ENCODE peak calls at places on chromosome 7, in nine cellular contexts. D is AG09309; G is omental fat pad; T is PC-9; H is CD4-positive, alpha-beta T cell; O is AG10803; E is GM13976; S is IMR-90; F is HCT116. Q is an unnamed sample.

GRCh38 chr7:77349141-77349540 is 67.0 kb downstream of the GSAP start:
- DNase-seq in D (no peak), G (no peak), T (no peak), H (no peak), O (peak; percentile 25), E (no peak), S (peak; percentile 46), F (no peak), Q (no peak)

GRCh38 chr7:83819911-83820310 is 171.0 kb upstream of the SEMA3E start:
- DNase-seq in D (no peak), G (no peak), T (no peak), H (no peak), O (no peak), E (no peak), S (no peak), F (no peak), Q (no peak)

GRCh38 chr7:98870071-98870651 is 347 bp upstream of the TMEM130 start:
- DNase-seq in D (no peak), G (no peak), T (peak; percentile 64), H (no peak), O (peak; percentile 39), E (peak; percentile 76), S (peak; percentile 50), F (no peak), Q (peak; percentile 79)

GRCh38 chr7:2523461-2523905 is 3.9 kb downstream of the LFNG start:
- DNase-seq in D (no peak), G (no peak), T (peak; percentile 52), H (no peak), O (no peak), E (no peak), S (no peak), F (no peak), Q (no peak)

GRCh38 chr7:36048902-36049240 is 104.2 kb upstream of the EEPD1 start:
- DNase-seq in D (no peak), G (no peak), T (no peak), H (no peak), O (peak; percentile 64), E (no peak), S (peak; percentile 31), F (no peak), Q (no peak)

GRCh38 chr7:141001122-141001521 is 13.6 kb downstream of the MRPS33 start:
- DNase-seq in D (no peak), G (no peak), T (no peak), H (no peak), O (no peak), E (no peak), S (no peak), F (no peak), Q (no peak)

GRCh38 chr7:4774804-4775280 is 581 bp upstream of the AP5Z1 start:
- DNase-seq in D (peak; percentile 29), G (no peak), T (no peak), H (no peak), O (peak; percentile 71), E (peak; percentile 68), S (peak; percentile 75), F (peak; percentile 18), Q (peak; percentile 41)

GRCh38 chr7:46603780-46604725 is 683.0 kb upstream of the IGFBP3 start:
- DNase-seq in D (no peak), G (no peak), T (no peak), H (no peak), O (peak; percentile 78), E (no peak), S (peak; percentile 33), F (no peak), Q (no peak)

GRCh38 chr7:98418636-98419315 is 17.9 kb upstream of the BAIAP2L1 start:
- DNase-seq in D (peak; percentile 86), G (no peak), T (peak; percentile 99), H (no peak), O (peak; percentile 92), E (no peak), S (peak; percentile 98), F (peak; percentile 99), Q (peak; percentile 64)

GRCh38 chr7:27750336-27750735 is 10.4 kb downstream of the TAX1BP1 start:
- DNase-seq in D (no peak), G (no peak), T (no peak), H (no peak), O (no peak), E (no peak), S (no peak), F (no peak), Q (no peak)

GRCh38 chr7:151900591-151901312 is 23.8 kb upstream of the PRKAG2 start:
- DNase-seq in D (no peak), G (no peak), T (no peak), H (no peak), O (peak; percentile 24), E (no peak), S (no peak), F (no peak), Q (no peak)

GRCh38 chr7:3265388-3265787 is 35.7 kb upstream of the SDK1 start:
- DNase-seq in D (no peak), G (no peak), T (no peak), H (no peak), O (no peak), E (no peak), S (no peak), F (no peak), Q (no peak)

GRCh38 chr7:45591101-45591906 is 17.1 kb downstream of the ADCY1 start:
- DNase-seq in D (no peak), G (no peak), T (no peak), H (no peak), O (no peak), E (no peak), S (no peak), F (no peak), Q (no peak)

GRCh38 chr7:128442346-128442745 is 13.3 kb upstream of the HILPDA start:
- DNase-seq in D (no peak), G (no peak), T (no peak), H (no peak), O (no peak), E (no peak), S (no peak), F (no peak), Q (no peak)

GRCh38 chr7:90958669-90959068 is 305.6 kb upstream of the FZD1 start:
- DNase-seq in D (peak; percentile 74), G (no peak), T (no peak), H (no peak), O (peak; percentile 92), E (no peak), S (peak; percentile 66), F (no peak), Q (no peak)

GRCh38 chr7:40220421-40220911 is 85.7 kb downstream of the SUGCT start:
- DNase-seq in D (no peak), G (no peak), T (peak; percentile 74), H (no peak), O (peak; percentile 65), E (no peak), S (peak; percentile 47), F (no peak), Q (no peak)

GRCh38 chr7:94957041-94957440 is 49.6 kb downstream of the PPP1R9A start:
- DNase-seq in D (no peak), G (no peak), T (no peak), H (no peak), O (no peak), E (no peak), S (no peak), F (no peak), Q (no peak)

GRCh38 chr7:151251328-151251925 is 2.9 kb upstream of the SMARCD3 start:
- DNase-seq in D (no peak), G (no peak), T (no peak), H (no peak), O (peak; percentile 68), E (no peak), S (peak; percentile 66), F (no peak), Q (peak; percentile 67)

GRCh38 chr7:70580161-70580560 is 551.8 kb upstream of the GALNT17 start:
- DNase-seq in D (no peak), G (no peak), T (no peak), H (no peak), O (no peak), E (no peak), S (no peak), F (no peak), Q (no peak)

GRCh38 chr7:100148559-100149328 is at the start of gene LAMTOR4:
- DNase-seq in D (peak; percentile 95), G (peak; percentile 93), T (peak; percentile 95), H (peak; percentile 94), O (peak; percentile 99), E (peak; percentile 98), S (peak; percentile 99), F (peak; percentile 99), Q (peak; percentile 99)
- TF ChIP-seq CTCF in D (no peak), G (no peak), T (no peak), H (peak; percentile 9), O (no peak), E (no peak), S (no peak), F (no peak), Q (no peak)

DNA sequence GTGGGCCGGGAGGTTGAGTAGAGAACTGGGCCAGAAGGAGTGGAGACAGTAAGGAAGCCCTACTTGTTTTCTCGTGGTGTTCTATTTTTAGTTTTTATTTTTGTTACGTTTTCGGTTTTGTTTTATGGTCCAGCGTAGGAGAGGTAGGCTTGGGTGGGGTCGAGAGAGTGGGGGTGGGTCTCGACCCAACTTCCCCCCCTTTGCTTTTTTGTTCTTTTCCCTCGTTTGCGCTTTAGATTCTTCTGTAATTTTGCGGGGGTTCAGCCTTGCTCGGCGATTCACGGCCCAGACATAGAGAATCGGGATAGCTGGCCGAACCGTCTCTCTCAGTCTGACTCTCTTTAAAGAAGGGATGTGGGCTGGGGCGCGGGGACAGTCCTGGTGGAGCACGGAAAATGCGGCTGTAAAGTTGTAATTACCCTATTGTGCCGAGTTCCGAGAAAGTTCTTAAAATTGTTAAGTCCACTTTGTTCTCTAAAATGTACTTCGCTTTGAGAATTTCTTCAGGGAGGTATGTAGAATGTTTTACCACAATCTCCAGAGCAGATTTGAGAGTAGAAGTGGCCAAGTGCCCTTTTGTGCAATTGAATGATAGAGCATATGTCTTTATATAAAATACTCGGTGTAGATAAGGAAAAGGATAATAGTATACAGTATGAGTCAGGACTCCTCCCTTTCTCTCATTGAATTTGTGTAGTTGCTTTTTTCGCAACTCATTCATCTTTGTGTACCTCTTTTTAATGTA is 816 bp downstream of the DMTF1 start:
- DNase-seq in D (no peak), G (no peak), T (no peak), H (peak; percentile 23), O (peak; percentile 11), E (peak; percentile 39), S (peak; percentile 17), F (no peak), Q (peak; percentile 71)
- TF ChIP-seq CTCF in D (no peak), G (no peak), T (no peak), H (no peak), O (no peak), E (no peak), S (no peak), F (no peak), Q (no peak)

GRCh38 chr7:34900891-34901493 is 136.3 kb downstream of the DPY19L1 start:
- DNase-seq in D (no peak), G (no peak), T (no peak), H (no peak), O (no peak), E (peak; percentile 43), S (no peak), F (peak; percentile 32), Q (no peak)
- TF ChIP-seq CTCF in D (no peak), G (no peak), T (peak; percentile 45), H (no peak), O (no peak), E (peak; percentile 14), S (no peak), F (peak; percentile 20), Q (peak; percentile 35)

DNA sequence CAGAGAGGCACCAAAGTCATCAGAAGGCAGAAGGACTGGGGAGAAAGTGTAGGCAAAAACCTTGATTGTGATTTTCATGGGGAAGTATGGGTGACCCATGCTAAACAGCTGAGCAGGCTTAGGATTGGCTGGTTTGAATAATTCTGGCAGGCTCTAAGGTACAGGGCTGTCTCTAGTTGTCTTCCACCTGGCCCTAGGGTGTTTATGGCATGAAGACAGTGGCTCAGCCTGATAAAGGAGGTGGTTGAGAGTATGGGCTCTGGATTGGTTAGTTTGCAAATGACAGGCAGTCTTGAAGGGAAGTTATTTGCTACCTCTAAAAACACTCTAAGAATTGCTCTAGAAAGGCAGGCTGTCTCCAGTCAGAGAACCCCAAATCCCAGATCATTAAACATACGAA is 100.3 kb downstream of the STRA8 start:
- DNase-seq in D (no peak), G (no peak), T (no peak), H (no peak), O (no peak), E (no peak), S (no peak), F (no peak), Q (no peak)
- TF ChIP-seq CTCF in D (no peak), G (no peak), T (no peak), H (no peak), O (no peak), E (no peak), S (no peak), F (no peak), Q (no peak)

Q was measured in activated CD8-positive, alpha-beta T cell treated with anti-CD3 and anti-CD28 coated beads for 36 hours.